ENCODE peak calls at places on chromosomes 1 and 21, in ten cellular contexts. R, U, C, S, E, K, F, G, M and I are unnamed samples.

GRCh38 chr1:164701221-164701761 is 142.3 kb downstream of the PBX1 start:
- DNase-seq in R (no peak), U (no peak), C (no peak), S (no peak), E (no peak), K (no peak), F (no peak), G (no peak), M (no peak), I (no peak)

GRCh38 chr1:22709891-22710687 is 550 bp upstream of the EPHB2 start:
- DNase-seq in R (no peak), U (peak; percentile 79), C (peak; percentile 66), S (peak; percentile 78), E (peak; percentile 49), K (no peak), F (no peak), G (no peak), M (peak; percentile 42), I (no peak)

GRCh38 chr1:29310616-29311180 is 74.4 kb downstream of the PTPRU start:
- DNase-seq in R (no peak), U (no peak), C (no peak), S (no peak), E (no peak), K (no peak), F (no peak), G (no peak), M (no peak), I (no peak)

GRCh38 chr1:219990782-219991510 is 55.4 kb downstream of the EPRS1 start:
- DNase-seq in R (no peak), U (no peak), C (no peak), S (peak; percentile 61), E (peak; percentile 58), K (peak; percentile 5), F (no peak), G (no peak), M (no peak), I (no peak)

GRCh38 chr1:99980928-99981327 is 11.1 kb downstream of the SLC35A3 start:
- DNase-seq in R (no peak), U (no peak), C (no peak), S (no peak), E (no peak), K (no peak), F (no peak), G (no peak), M (no peak), I (no peak)

GRCh38 chr1:234731371-234732085 is 121.5 kb upstream of the IRF2BP2 start:
- DNase-seq in R (no peak), U (no peak), C (no peak), S (no peak), E (peak; percentile 80), K (no peak), F (peak; percentile 67), G (no peak), M (peak; percentile 74), I (no peak)

GRCh38 chr21:41774467-41775151 is 7.8 kb upstream of the RIPK4 start:
- DNase-seq in R (no peak), U (no peak), C (no peak), S (no peak), E (no peak), K (no peak), F (no peak), G (no peak), M (no peak), I (no peak)

GRCh38 chr1:207362962-207363858 is 41.7 kb downstream of the CD55 start:
- DNase-seq in R (no peak), U (no peak), C (no peak), S (no peak), E (no peak), K (no peak), F (no peak), G (no peak), M (no peak), I (no peak)

GRCh38 chr1:86993269-86993985 is 79.0 kb downstream of the HS2ST1 start:
- DNase-seq in R (no peak), U (no peak), C (no peak), S (no peak), E (peak; percentile 15), K (no peak), F (no peak), G (no peak), M (no peak), I (no peak)

GRCh38 chr1:97501628-97502027 is 419.2 kb downstream of the DPYD start:
- DNase-seq in R (no peak), U (no peak), C (no peak), S (no peak), E (no peak), K (no peak), F (no peak), G (no peak), M (no peak), I (no peak)

GRCh38 chr1:228083871-228084278 is 1.4 kb downstream of the ARF1 start:
- DNase-seq in R (no peak), U (no peak), C (no peak), S (no peak), E (peak; percentile 37), K (no peak), F (no peak), G (no peak), M (no peak), I (no peak)

GRCh38 chr1:116256875-116257823 is 115.9 kb upstream of the ATP1A1 start:
- DNase-seq in R (peak; percentile 64), U (no peak), C (peak; percentile 76), S (no peak), E (no peak), K (no peak), F (no peak), G (no peak), M (no peak), I (no peak)

DNA sequence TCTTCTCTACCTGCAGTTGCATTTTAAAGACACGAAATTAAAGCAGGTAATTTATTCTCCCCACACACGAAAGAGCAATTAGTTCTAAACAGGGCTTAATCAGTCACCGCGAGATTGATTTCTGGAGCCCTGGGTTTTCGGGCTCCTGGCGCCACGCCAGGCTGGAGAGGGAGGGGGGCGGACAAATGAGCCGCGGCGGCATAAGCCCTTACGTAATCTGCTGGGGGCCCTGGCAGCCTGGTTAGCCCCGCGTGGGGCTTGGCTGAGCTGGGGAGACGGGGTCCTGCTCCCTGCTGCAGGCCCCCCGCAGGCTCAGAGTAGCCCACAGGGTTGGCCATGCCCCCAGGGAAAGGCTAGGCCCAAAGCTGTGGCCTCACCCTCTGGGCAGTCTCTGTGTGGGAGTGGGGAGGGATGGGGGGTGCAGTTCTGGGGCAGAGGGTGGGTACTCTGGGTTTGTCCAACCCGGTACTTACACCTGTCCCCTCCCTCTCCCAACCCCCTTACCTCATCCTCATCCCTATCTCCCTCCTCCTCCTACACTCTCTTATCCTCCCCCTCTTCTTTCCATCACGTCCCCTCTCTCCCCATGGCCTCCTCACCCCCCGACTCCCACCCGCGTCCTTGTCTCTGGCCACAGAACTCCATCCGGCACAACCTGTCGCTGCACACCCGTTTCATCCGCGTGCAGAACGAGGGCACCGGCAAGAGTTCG is 19.9 kb downstream of the FOXO6 start:
- DNase-seq in R (peak; percentile 69), U (no peak), C (no peak), S (no peak), E (no peak), K (no peak), F (peak; percentile 90), G (no peak), M (peak; percentile 28), I (no peak)
- TF ChIP-seq POLR2AphosphoS5 in R (no peak), U (no peak), C (no peak), S (peak; percentile 24), E (no peak), K (no peak), F (peak; percentile 57), G (no peak), M (no peak), I (no peak)

DNA sequence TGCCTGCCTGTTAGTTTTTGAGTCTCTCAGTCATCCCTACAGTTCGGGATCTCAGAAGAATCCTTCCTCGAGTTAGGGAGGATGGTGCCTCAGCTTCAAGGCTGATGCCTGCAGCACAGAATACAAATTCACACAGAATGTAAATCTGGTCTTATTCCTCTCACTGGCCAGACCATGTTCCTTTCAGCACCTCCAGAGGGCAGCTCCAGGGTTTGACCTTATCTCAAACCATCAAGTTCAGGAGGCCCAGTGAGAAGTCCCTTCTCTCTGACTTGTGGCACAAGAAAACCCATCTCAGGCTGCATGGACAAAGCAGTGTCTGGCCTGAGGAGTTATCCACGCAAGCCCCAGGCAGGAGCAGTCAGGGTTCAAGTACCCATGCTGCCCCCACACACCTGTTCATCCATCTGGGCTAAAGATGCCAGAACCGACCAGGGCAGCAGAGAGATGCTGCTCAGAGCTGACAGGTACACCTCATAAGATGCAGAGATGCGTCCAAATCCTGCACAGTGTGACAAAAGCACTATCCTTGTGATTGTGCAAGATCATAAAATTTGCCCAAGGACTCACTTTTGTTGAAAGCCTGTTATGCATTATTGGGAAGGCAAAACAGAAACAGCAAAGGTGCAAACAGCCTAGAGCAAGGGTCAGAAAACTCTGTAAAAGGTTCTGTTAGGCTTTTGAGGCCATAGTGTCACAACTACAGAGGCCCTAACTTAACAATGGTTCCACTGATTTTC is 49.8 kb downstream of the BCAR3 start:
- DNase-seq in R (no peak), U (no peak), C (no peak), S (no peak), E (no peak), K (no peak), F (no peak), G (no peak), M (no peak), I (no peak)
- TF ChIP-seq CTCF in R (peak; percentile 11), U (peak; percentile 53), C (peak; percentile 13), S (peak; percentile 38), E (no peak), K (peak; percentile 48), F (peak; percentile 18), G (no peak), M (no peak), I (peak; percentile 27)

DNA sequence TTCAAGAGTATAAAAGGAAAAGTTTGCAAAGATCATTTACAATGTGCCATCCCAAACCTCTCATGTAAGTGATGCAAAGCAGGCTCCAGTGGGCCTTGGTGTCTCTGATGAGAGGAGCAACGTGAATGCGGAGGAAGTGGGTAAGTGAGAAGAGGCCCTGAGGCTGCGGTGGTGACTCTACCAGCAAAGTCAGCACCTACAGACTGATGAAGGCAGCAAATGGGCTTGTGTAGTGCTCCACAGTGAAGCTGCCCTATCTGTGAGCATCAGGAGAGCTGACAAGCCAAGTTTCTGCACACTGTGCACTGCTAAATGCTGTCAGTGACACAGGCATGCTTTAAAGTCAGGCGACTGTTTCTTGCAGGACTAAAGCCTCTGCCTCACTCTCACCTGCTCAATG is 15.6 kb upstream of the RAP1A start:
- DNase-seq in R (peak; percentile 38), U (no peak), C (peak; percentile 55), S (no peak), E (no peak), K (no peak), F (peak; percentile 76), G (peak; percentile 90), M (peak; percentile 19), I (no peak)
- TF ChIP-seq POLR2AphosphoS5 in R (peak; percentile 11), U (no peak), C (no peak), S (no peak), E (no peak), K (no peak), F (no peak), G (peak; percentile 37), M (no peak), I (no peak)

DNA sequence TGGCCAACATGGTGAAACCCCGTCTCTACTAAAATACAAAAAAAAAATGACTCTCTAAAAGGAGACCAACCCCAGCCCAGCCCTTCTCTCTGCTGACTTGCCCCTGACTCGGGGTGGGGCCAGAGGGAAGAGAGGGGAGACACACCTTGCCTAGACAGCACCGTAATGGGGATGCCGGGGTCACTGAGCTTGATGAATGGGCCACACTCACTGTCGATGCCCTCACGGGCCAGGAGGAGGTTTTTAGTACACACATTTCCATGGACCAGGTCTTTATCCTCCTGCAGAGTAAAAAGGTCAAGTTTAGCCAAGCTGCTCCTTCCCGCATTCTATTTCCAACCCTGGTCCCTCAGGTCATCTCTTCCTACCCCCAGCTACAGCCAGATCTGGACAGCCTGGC is 99.7 kb downstream of the RAVER2 start:
- DNase-seq in R (no peak), U (no peak), C (no peak), S (no peak), E (no peak), K (no peak), F (no peak), G (no peak), M (no peak), I (no peak)
- TF ChIP-seq CTCF in R (no peak), U (no peak), C (no peak), S (no peak), E (no peak), K (no peak), F (no peak), G (no peak), M (no peak), I (no peak)